ENCODE peak calls at places on chromosomes 3 and 15, in six cellular contexts. H, Z, B, C, M and G are unnamed samples. For H3K9me3, the result is how much of the 10 kb centered on the place peaks cover.

GRCh38 chr3:108296239-108296638 is at the start of gene HHLA2:
- DNase-seq in C (peak), M (no peak), Z (no peak), H (no peak), B (no peak), G (no peak)

GRCh38 chr3:15681668-15682067 is 80.1 kb downstream of the BTD start:
- DNase-seq in H (no peak), M (no peak), C (no peak), B (no peak), Z (no peak), G (no peak)

GRCh38 chr15:68646751-68647150 is 68.0 kb downstream of the CORO2B start:
- DNase-seq in Z (peak), H (no peak), C (peak), M (no peak), B (no peak), G (no peak)

GRCh38 chr15:93831641-93832040 is 399.7 kb upstream of the MCTP2 start:
- DNase-seq in C (no peak), H (no peak), M (no peak), B (no peak), Z (no peak), G (no peak)

GRCh38 chr3:50572801-50573371 is 3.6 kb downstream of the HEMK1 start:
- DNase-seq in M (no peak), C (no peak), Z (no peak), H (no peak), B (no peak), G (no peak)

GRCh38 chr3:8648873-8649741 is 4.5 kb upstream of the SSUH2 start:
- DNase-seq in Z (peak), C (peak), B (no peak), M (no peak), H (no peak), G (no peak)

GRCh38 chr15:36653851-36654250 is 74.4 kb downstream of the CDIN1 start:
- DNase-seq in H (no peak), M (no peak), C (no peak), Z (no peak), B (no peak), G (no peak)

GRCh38 chr3:115784739-115785571 is 161.6 kb downstream of the GAP43 start:
- DNase-seq in B (peak), C (no peak), M (no peak), Z (no peak), H (peak), G (no peak)

GRCh38 chr3:76383781-76384180 is 598.4 kb upstream of the ZNF717 start:
- DNase-seq in M (peak), C (no peak), Z (no peak), B (no peak), H (no peak), G (no peak)

GRCh38 chr3:157122116-157122515 is 37.8 kb downstream of the CCNL1 start:
- DNase-seq in B (peak), C (no peak), Z (no peak), M (no peak), H (peak), G (no peak)

GRCh38 chr3:52119056-52119455 is 35.2 kb downstream of the POC1A start:
- DNase-seq in M (peak), Z (no peak), H (no peak), B (peak), C (no peak), G (no peak)

GRCh38 chr3:45333549-45333948 is 54.8 kb upstream of the LARS2 start:
- DNase-seq in B (no peak), M (no peak), C (no peak), Z (no peak), H (no peak), G (no peak)

GRCh38 chr3:179421500-179421899 is 29.8 kb downstream of the GNB4 start:
- DNase-seq in M (no peak), C (no peak), Z (peak), H (no peak), B (peak), G (no peak)

GRCh38 chr15:56028430-56028829 is 35.0 kb upstream of the NEDD4 start:
- DNase-seq in H (no peak), M (no peak), C (no peak), Z (no peak), B (no peak), G (no peak)

GRCh38 chr3:179565496-179565895 is 2.8 kb downstream of the ACTL6A start:
- DNase-seq in B (no peak), H (no peak), C (no peak), Z (no peak), M (no peak), G (no peak)

GRCh38 chr15:96716100-96716499 is 385.6 kb downstream of the NR2F2 start:
- DNase-seq in M (no peak), H (no peak), Z (no peak), B (no peak), C (no peak), G (no peak)

GRCh38 chr3:13213911-13214846 is 140.9 kb upstream of the IQSEC1 start:
- DNase-seq in C (no peak), Z (no peak), H (no peak), M (peak), B (no peak), G (no peak)

GRCh38 chr3:186235554-186235953 is 126.5 kb downstream of the DGKG start:
- DNase-seq in Z (no peak), C (no peak), B (no peak), M (no peak), H (no peak), G (no peak)
- H3K4me3 ChIP-seq in Z (no peak), C (no peak), B (no peak), M (no peak), H (no peak), G (no peak)

DNA sequence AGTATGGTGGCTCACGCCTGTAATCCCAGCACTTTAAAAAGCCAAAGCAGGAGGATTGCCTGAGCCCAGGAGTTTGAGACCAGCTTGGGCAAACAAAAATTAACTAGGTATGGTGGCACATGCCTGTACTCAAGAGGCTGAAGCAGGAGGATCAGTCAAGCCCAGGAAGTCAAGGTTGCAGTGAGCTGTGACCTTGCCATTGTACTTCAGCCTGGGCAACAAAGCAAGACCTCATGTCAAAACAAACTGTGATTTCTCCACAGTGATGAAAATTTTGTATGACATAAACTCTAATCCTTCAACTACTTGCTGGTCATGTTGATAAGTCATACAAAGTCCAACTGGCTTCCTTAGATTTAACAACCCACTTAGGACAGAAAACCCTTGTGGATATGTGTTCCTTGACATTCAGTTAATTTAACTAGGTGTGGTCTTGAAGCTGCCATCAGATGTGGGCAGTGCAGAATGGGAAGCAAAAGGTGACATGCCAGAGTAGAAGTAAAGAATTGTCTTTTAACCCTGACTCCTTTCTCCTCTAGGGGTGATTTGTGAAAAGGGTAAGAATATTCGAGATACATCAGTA is 263.3 kb downstream of the PTPRG start:
- DNase-seq in Z (no peak), B (no peak), M (no peak), H (no peak), C (no peak), G (no peak)
- H3K9me3 ChIP-seq in Z (under half), B (under half), M (under half), H (under half), C (under half), G (under half)

DNA sequence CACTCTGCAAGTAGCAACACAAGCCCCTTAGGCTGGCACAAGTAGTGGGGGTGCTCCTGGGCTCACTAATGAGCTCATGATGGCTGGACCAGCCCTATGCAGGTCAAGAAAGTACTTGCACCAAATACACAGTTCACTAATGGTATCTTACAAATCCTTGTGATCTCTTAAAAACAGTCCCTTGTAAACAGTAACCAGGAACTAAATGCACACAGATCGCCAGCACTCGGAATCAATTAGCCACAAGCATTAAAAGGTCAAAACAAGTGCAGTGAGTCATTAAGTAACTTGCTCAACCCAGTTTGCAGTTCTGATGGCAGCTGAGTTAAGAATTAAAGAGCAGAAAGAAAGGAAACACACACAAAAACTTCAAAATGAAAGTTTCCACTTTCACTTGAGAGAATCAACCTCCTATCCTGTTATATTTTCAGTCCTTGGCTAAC is 43.2 kb downstream of the ARHGEF3 start:
- DNase-seq in C (peak), B (peak), M (no peak), H (no peak), Z (no peak), G (peak)
- H3K4me3 ChIP-seq in C (no peak), B (no peak), M (no peak), H (no peak), Z (no peak), G (no peak)

GRCh38 chr3:129919806-129920205 is 26.3 kb upstream of the TMCC1 start:
- DNase-seq in Z (no peak), C (no peak), B (no peak), M (no peak), H (no peak), G (no peak)
- H3K9me3 ChIP-seq in Z (under half), C (under half), B (under half), M (under half), H (under half), G (under half)

DNA sequence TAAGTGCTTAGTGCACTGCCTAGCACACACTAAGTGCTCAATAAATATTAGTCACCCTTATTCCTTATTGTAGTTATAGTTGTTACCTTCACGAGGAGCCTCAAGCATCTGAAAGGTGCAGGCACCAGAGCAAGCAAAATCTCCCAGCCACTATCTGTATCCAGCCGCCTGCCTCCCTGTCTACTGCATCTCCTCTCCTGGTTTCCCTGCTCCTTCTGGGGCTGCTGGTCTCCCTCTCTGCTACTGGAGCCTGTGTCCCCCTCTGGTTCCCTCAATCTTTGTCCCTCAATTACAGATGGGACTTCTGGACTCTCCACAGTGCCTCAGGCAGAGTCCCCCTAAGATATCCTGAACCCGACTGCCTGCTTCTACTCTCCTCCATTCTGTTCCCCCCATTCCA is 18.8 kb downstream of the MYL3 start:
- DNase-seq in C (no peak), B (no peak), M (no peak), H (no peak), Z (no peak), G (no peak)
- H3K4me3 ChIP-seq in C (no peak), B (no peak), M (no peak), H (no peak), Z (no peak), G (no peak)